ENCODE peak calls at places on chromosomes 16 and 17, in ten cellular contexts. S is mammary epithelial cell, R is trophoblast cell, V is IMR-90, B is GM23248, M is neuronal stem cell, Z is A549, A is K562, D is neural progenitor cell, G is fibroblast of lung. L is an unnamed sample.

GRCh38 chr16:49750341-49751011 is 105.4 kb downstream of the ZNF423 start:
- DNase-seq in G (peak; percentile 56), M (no peak), R (no peak), Z (no peak), B (peak; percentile 31), V (no peak), S (no peak), A (no peak), D (no peak), L (no peak)

GRCh38 chr17:16442141-16442540 is 26.8 kb downstream of the TRPV2 start:
- DNase-seq in R (no peak), S (no peak), D (peak; percentile 23), B (no peak), M (no peak), Z (no peak), V (no peak), G (peak; percentile 41), A (no peak), L (no peak)

GRCh38 chr16:85363427-85363826 is 249.7 kb upstream of the GSE1 start:
- DNase-seq in A (no peak), G (no peak), R (no peak), S (no peak), M (no peak), V (no peak), D (no peak), B (no peak), Z (no peak), L (no peak)

GRCh38 chr17:49604314-49604869 is 28.7 kb downstream of the NXPH3 start:
- DNase-seq in V (no peak), D (no peak), S (no peak), G (no peak), A (no peak), M (no peak), B (no peak), Z (no peak), R (no peak), L (no peak)

GRCh38 chr16:426906-427249 is 1.4 kb downstream of the RAB11FIP3 start:
- DNase-seq in D (no peak), A (no peak), V (no peak), B (no peak), M (no peak), Z (no peak), S (no peak), G (no peak), R (no peak), L (peak; percentile 17)

GRCh38 chr17:55482591-55483389 is 28.5 kb downstream of the SMIM36 start:
- DNase-seq in A (no peak), Z (no peak), R (no peak), B (no peak), M (no peak), G (no peak), V (no peak), S (no peak), D (no peak), L (no peak)

GRCh38 chr16:56401482-56401881 is 23.9 kb downstream of the AMFR start:
- DNase-seq in B (no peak), V (no peak), Z (peak; percentile 55), R (peak; percentile 30), A (peak; percentile 21), D (peak; percentile 22), G (no peak), M (no peak), S (peak; percentile 12), L (peak; percentile 19)

GRCh38 chr17:79201536-79202227 is 127.1 kb downstream of the ENGASE start:
- DNase-seq in R (no peak), B (peak; percentile 65), S (peak; percentile 23), G (no peak), D (no peak), M (no peak), V (no peak), Z (peak; percentile 22), A (no peak), L (no peak)

GRCh38 chr17:57032343-57032742 is 52.7 kb upstream of the AKAP1 start:
- DNase-seq in M (no peak), S (no peak), V (no peak), Z (no peak), G (no peak), B (no peak), D (peak; percentile 13), A (no peak), R (no peak), L (no peak)

GRCh38 chr17:44792276-44792675 is 33.5 kb downstream of the ADAM11 start:
- DNase-seq in D (no peak), S (peak; percentile 25), M (no peak), B (peak; percentile 56), R (no peak), V (peak; percentile 73), Z (no peak), G (peak; percentile 73), A (no peak), L (no peak)

GRCh38 chr16:83453977-83454376 is 353.8 kb upstream of the HSBP1 start:
- DNase-seq in R (no peak), Z (no peak), G (no peak), S (no peak), V (peak; percentile 10), D (no peak), B (no peak), A (no peak), M (no peak), L (no peak)

GRCh38 chr17:39461113-39461910 is at the start of gene CDK12:
- DNase-seq in G (peak; percentile 98), V (peak; percentile 100), A (peak; percentile 96), R (peak; percentile 98), D (peak; percentile 99), Z (peak; percentile 100), S (peak; percentile 99), M (peak; percentile 99), B (peak; percentile 100), L (peak; percentile 100)

GRCh38 chr17:81221842-81222619 is 734 bp downstream of the CEP131 start:
- DNase-seq in G (no peak), A (no peak), V (no peak), Z (no peak), D (peak; percentile 52), S (no peak), R (no peak), B (peak; percentile 31), M (no peak), L (no peak)

GRCh38 chr16:58196898-58197313 is 1.0 kb downstream of the CSNK2A2 start:
- DNase-seq in M (no peak), A (no peak), V (peak; percentile 48), R (no peak), G (peak; percentile 55), S (peak; percentile 11), D (peak; percentile 19), Z (no peak), B (peak; percentile 62), L (peak; percentile 21)

GRCh38 chr17:2690165-2691068 is 21.1 kb downstream of the CLUH start:
- DNase-seq in V (no peak), B (no peak), S (no peak), D (no peak), M (no peak), Z (no peak), A (peak; percentile 10), G (no peak), R (no peak), L (no peak)

GRCh38 chr16:63617047-63617989 is 1504.5 kb downstream of the CDH11 start:
- DNase-seq in S (no peak), A (no peak), D (no peak), Z (peak; percentile 41), R (no peak), G (peak; percentile 1), B (no peak), M (no peak), V (no peak), L (no peak)

GRCh38 chr16:1430759-1431496 is at the start of gene PERCC1:
- DNase-seq in V (no peak), S (no peak), G (no peak), M (no peak), D (no peak), Z (no peak), A (no peak), B (no peak), R (no peak), L (no peak)

DNA sequence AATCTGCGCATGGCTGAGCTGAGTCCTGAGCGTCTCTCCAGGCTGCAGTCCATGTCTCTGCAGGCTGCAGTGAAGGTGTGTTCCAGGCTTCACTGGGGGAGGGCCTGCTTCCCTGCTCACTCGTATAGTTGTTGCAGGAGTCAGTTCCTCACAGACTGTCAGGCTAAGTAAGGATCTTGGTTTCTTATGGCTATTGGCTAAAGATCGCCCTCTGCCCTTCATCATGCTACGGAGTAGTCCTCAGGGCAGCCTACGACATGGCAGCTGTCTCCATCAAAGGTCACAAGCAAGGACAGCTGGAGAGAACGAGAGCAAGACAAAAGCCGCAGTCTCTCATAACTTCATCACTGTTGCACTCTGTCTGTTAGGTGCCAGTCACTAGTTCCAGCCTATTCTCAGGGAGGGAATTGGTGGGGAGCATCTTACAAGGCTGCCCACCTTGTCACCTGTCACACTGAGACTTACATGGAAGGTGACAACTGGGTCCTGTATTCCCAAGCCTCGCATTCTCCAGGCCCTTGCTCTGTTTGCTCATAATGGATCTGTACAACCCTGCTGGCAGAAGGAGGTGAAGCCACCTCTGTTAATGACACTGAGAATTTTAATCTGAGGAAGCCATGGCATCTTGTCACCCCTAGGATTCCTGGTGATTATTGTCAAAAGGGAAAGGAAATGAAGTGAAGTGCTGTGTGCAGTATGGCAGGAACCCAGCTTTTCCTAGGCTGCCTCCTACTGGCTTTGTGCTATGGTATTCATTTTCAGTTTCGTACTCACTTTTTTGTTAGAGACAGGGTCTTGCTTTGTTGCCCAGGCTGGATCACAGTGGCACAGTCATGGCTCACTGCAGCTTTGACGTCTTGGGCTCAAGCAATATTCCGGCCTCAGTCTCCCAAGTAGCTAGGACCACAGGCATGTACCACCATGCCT is 43.4 kb downstream of the MFSD11 start:
- DNase-seq in M (no peak), A (no peak), G (no peak), R (no peak), B (no peak), V (no peak), S (no peak), D (no peak), Z (no peak), L (peak; percentile 55)
- H3K4me3 ChIP-seq in M (no peak overlapping the region), A (no peak overlapping the region), G (no peak overlapping the region), R (no peak overlapping the region), B (no peak overlapping the region), V (no peak overlapping the region), S (no peak overlapping the region), D (no peak overlapping the region), Z (no peak overlapping the region), L (no peak overlapping the region)

GRCh38 chr17:41049110-41049509 is 2.0 kb upstream of the KRTAP2-1 start:
- DNase-seq in S (peak; percentile 50), R (peak; percentile 31), A (no peak), G (peak; percentile 90), B (peak; percentile 86), V (peak; percentile 84), Z (peak; percentile 19), D (no peak), M (no peak), L (no peak)
- H3K4me2 ChIP-seq in S (peak overlapping the region; percentile 39), R (peak overlapping the region; percentile 27), A (no peak overlapping the region), G (no peak overlapping the region), B (peak overlapping the region; percentile 61), V (peak overlapping the region; percentile 57), Z (peak overlapping the region; percentile 4), D (no peak overlapping the region), M (no peak overlapping the region), L (no peak overlapping the region)

GRCh38 chr17:78173025-78173715 is 4.8 kb downstream of the SYNGR2 start:
- DNase-seq in Z (no peak), V (no peak), B (no peak), S (no peak), A (no peak), R (no peak), G (no peak), D (no peak), M (no peak), L (no peak)
- H3K4me3 ChIP-seq in Z (no peak overlapping the region), V (no peak overlapping the region), B (no peak overlapping the region), S (no peak overlapping the region), A (no peak overlapping the region), R (no peak overlapping the region), G (no peak overlapping the region), D (no peak overlapping the region), M (no peak overlapping the region), L (no peak overlapping the region)

GRCh38 chr16:81834868-81835267 is 55.8 kb downstream of the PLCG2 start:
- DNase-seq in R (no peak), M (no peak), S (no peak), D (no peak), G (no peak), A (no peak), Z (no peak), V (no peak), B (no peak), L (peak; percentile 42)
- H3K4me2 ChIP-seq in R (no peak overlapping the region), M (no peak overlapping the region), S (no peak overlapping the region), D (no peak overlapping the region), G (no peak overlapping the region), A (no peak overlapping the region), Z (no peak overlapping the region), V (no peak overlapping the region), B (no peak overlapping the region), L (peak overlapping the region; percentile 49)